ENCODE peak calls at places on chromosomes 6 and 20, in nine cellular contexts. S is heart left ventricle, O is BJ, D is PC-9, I is A549, Y is fibroblast of mammary gland, K is aorta, B is AG09309, R is mesendoderm. W is an unnamed sample.

GRCh38 chr20:18596270-18596669 is 8.4 kb downstream of the DTD1 start:
- DNase-seq in O (no peak), Y (no peak), R (no peak), K (no peak), B (no peak), I (no peak), S (no peak), D (no peak), W (no peak)

GRCh38 chr6:33297956-33298772 is 578 bp downstream of the RGL2 start:
- DNase-seq in S (peak), D (peak), B (no peak), I (peak), Y (peak), O (no peak), K (peak), R (peak), W (peak)

GRCh38 chr20:45833030-45833882 is at the start of gene SNX21:
- DNase-seq in R (peak), O (peak), I (peak), K (peak), D (peak), S (peak), B (peak), Y (peak), W (no peak)

GRCh38 chr6:3421763-3422456 is 34.9 kb downstream of the SLC22A23 start:
- DNase-seq in Y (peak), O (no peak), I (no peak), D (no peak), R (no peak), S (no peak), K (no peak), B (peak), W (no peak)

GRCh38 chr6:135280375-135281136 is 99.4 kb downstream of the MYB start:
- DNase-seq in D (peak), Y (peak), R (no peak), K (no peak), O (no peak), B (no peak), S (no peak), I (no peak), W (peak)

GRCh38 chr20:44017211-44017610 is 102.6 kb downstream of the TOX2 start:
- DNase-seq in O (no peak), R (no peak), I (no peak), B (no peak), D (no peak), S (no peak), Y (no peak), K (peak), W (no peak)

GRCh38 chr20:11496382-11496781 is 421.3 kb upstream of the BTBD3 start:
- DNase-seq in R (peak), Y (no peak), I (no peak), D (no peak), S (no peak), O (no peak), B (no peak), K (no peak), W (no peak)

GRCh38 chr20:44805991-44806729 is 4.2 kb downstream of the RIMS4 start:
- DNase-seq in K (peak), S (no peak), D (no peak), O (no peak), B (peak), R (peak), I (no peak), Y (peak), W (no peak)

GRCh38 chr6:73901311-73901710 is 205.3 kb downstream of the CD109 start:
- DNase-seq in B (no peak), D (no peak), S (no peak), Y (no peak), O (no peak), I (no peak), R (no peak), K (no peak), W (no peak)

GRCh38 chr6:91358986-91359385 is 772.1 kb upstream of the MAP3K7 start:
- DNase-seq in D (no peak), O (no peak), Y (no peak), R (no peak), I (no peak), S (no peak), B (no peak), K (no peak), W (no peak)

GRCh38 chr6:102039450-102039849 is 645.9 kb downstream of the GRIK2 start:
- DNase-seq in D (no peak), K (no peak), S (no peak), I (no peak), B (no peak), R (no peak), Y (no peak), O (no peak), W (no peak)

GRCh38 chr6:108419934-108420609 is 125.2 kb downstream of the AFG1L start:
- DNase-seq in K (no peak), I (no peak), R (peak), Y (no peak), D (no peak), S (no peak), B (no peak), O (no peak), W (no peak)

GRCh38 chr20:47531468-47531867 is 29.8 kb downstream of the NCOA3 start:
- DNase-seq in B (no peak), R (no peak), O (no peak), I (no peak), Y (no peak), D (no peak), S (no peak), K (no peak), W (no peak)

GRCh38 chr6:44478158-44478557 is 90.7 kb downstream of the CDC5L start:
- DNase-seq in R (no peak), Y (no peak), I (no peak), S (no peak), O (no peak), K (no peak), D (no peak), B (no peak), W (no peak)

GRCh38 chr6:116046739-116047138 is 14.0 kb downstream of the FRK start:
- DNase-seq in B (no peak), S (no peak), K (no peak), I (no peak), R (no peak), Y (no peak), O (no peak), D (no peak), W (no peak)

GRCh38 chr6:155327326-155328073 is 13.2 kb upstream of the TFB1M start:
- DNase-seq in O (no peak), K (peak), R (peak), S (no peak), D (no peak), Y (peak), I (peak), B (peak), W (peak)

GRCh38 chr6:99119109-99120031 is 171.6 kb upstream of the FBXL4 start:
- DNase-seq in R (peak), S (no peak), D (no peak), O (no peak), K (no peak), B (peak), Y (peak), I (peak), W (peak)

GRCh38 chr20:54497931-54498718 is 22.7 kb downstream of the DOK5 start:
- DNase-seq in K (no peak), R (no peak), Y (peak), B (no peak), O (no peak), I (no peak), S (no peak), D (no peak), W (no peak)

GRCh38 chr6:75202676-75203131 is 3.1 kb downstream of the COL12A1 start:
- DNase-seq in I (no peak), Y (peak), K (no peak), R (peak), D (no peak), O (no peak), S (no peak), B (no peak), W (no peak)

GRCh38 chr6:12748815-12749521 is 32.4 kb downstream of the PHACTR1 start:
- DNase-seq in R (no peak), S (no peak), Y (no peak), D (no peak), K (peak), I (no peak), B (no peak), O (no peak), W (no peak)

GRCh38 chr6:2823104-2823850 is 18.4 kb downstream of the SERPINB1 start:
- DNase-seq in D (no peak), S (no peak), O (no peak), K (no peak), Y (peak), I (no peak), R (no peak), B (no peak), W (no peak)

DNA sequence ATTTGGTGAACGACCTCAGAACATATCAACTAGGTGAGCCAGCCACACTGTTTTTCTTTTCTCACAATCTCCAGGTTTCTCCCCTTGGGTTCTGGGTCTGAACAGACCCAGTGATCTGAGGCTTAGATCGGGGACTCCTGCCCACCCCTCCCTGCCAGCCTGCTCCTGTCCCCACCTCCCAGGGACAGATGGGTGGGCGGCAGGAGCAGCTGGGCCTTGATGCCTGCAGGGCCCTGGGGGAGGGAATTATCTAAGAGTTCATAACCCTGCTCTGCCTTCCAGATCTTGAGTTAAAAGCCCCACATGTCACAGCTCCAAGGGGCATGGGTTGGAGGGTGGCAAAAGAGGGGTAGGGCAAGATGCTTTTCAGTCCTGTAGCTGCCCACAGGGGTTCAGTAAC is 5.2 kb upstream of the XKR7 start:
- DNase-seq in Y (no peak), S (no peak), B (no peak), I (no peak), R (no peak), D (no peak), K (no peak), O (no peak), W (no peak)
- H3K4me3 ChIP-seq in Y (no peak), S (no peak), B (no peak), I (no peak), R (no peak), D (no peak), K (no peak), O (no peak), W (no peak)

DNA sequence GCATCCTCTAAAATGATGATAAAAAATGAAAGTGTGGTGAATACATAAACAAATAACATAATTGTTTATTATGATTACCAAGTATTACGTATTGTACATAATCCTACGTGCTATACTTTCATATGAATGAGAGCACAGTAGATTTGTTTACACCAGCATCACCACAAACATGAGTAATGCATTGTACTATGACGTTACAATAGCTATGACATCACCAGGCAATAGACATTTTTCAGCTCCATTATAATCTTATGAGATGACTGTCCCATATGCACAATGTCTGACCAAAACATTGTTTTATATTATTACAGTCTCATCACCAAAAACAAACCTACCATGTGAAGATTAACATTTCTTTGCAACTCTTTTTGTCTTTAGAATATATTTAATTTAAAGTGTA is 225.7 kb upstream of the TENT5A start:
- DNase-seq in K (no peak), D (no peak), B (no peak), R (no peak), O (no peak), Y (peak), I (no peak), S (no peak), W (no peak)
- H3K4me3 ChIP-seq in K (no peak), D (no peak), B (no peak), R (no peak), O (no peak), Y (no peak), I (no peak), S (no peak), W (no peak)

DNA sequence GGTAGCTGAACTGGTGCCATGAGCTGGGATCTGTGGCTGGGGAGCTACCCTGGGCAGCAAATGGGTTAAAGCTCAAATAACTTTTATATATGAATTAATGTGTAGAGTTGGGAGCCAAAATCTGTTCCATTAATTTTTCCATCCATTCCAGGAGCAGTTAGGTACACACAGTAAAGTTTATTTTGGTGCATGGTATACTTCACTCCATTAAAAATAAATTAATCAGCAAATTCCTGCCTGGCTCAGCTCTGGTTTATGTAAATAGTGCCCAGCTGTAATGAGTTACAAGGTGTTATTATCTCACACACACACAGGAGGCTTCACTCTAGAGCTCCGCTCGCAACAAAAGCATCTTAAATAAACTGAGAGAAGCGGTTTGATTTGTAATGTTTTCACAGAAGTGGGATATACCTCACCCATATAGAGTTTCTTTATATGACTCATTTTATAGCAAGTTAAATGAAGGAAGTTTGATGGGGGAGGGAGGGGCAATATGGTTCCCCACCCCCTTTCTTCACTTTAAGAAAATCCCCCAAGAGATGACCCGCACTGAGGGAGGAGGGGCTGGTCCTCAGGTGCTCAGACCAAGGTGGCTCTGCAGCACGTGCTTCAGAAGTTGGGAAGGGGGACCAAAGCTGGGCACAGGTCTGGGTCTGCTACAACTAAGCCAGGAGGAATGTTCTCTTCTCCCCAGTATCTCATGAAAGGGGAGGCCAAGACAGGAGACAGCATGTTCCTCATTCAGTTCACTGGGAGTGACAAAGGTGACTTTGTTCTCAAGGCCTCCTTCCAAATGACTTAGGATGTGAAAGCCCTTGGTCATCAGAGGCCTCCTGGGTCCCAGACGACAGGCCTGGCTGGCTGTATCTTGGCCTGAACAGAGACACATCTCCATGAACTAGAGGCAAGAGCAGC is 10.5 kb upstream of the FAM83C start:
- DNase-seq in B (no peak), R (no peak), D (peak), I (no peak), Y (peak), O (no peak), K (no peak), S (no peak), W (no peak)
- H3K4me3 ChIP-seq in B (no peak), R (no peak), D (no peak), I (no peak), Y (no peak), O (no peak), K (no peak), S (no peak), W (no peak)

DNA sequence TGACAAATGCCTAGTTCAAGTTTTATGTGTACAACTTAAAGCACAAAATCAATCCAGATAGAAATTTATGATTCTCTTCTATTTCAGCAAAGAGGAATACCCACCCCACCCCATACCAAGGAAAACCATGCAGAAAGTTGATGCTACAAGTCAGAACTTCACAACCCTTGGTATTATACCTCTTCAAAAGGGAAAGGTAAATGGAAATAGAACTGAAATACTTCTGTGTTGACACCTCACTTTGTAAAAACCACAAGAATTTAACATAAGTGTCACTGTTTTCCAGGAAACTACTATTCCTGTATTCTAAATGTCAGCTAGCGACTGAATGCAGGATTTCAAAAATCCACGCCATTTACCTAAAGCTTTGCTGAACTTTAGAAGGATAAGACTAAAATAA is 3.7 kb downstream of the CPNE1 start:
- DNase-seq in O (no peak), B (no peak), S (no peak), K (no peak), D (peak), Y (no peak), R (peak), I (no peak), W (no peak)
- H3K4me3 ChIP-seq in O (no peak), B (no peak), S (no peak), K (no peak), D (peak), Y (no peak), R (no peak), I (no peak), W (no peak)

GRCh38 chr20:2658414-2659354 is 5.3 kb downstream of the IDH3B start:
- DNase-seq in O (no peak), D (no peak), B (no peak), I (peak), K (no peak), R (peak), Y (peak), S (no peak), W (no peak)
- H3K4me3 ChIP-seq in O (no peak), D (no peak), B (no peak), I (no peak), K (no peak), R (no peak), Y (no peak), S (no peak), W (no peak)